ENCODE peak calls at places on chromosomes 7 and 10, in seven cellular contexts. G is posterior cingulate gyrus, B is fibroblast of villous mesenchyme, O is stomach, V is NCI-H1105 treated with DMSO at 0.1 percent for 48 hours, W is NCI-H2171 treated with DMSO at 0.1 percent for 48 hours, J is MCF 10A. E is an unnamed sample.

GRCh38 chr7:33979807-33980355 is 74.5 kb downstream of the BMPER start:
- DNase-seq in G (no peak), B (peak; percentile 94), O (no peak), V (no peak), W (no peak), J (peak; percentile 43), E (no peak)

GRCh38 chr7:112869111-112869774 is 79.0 kb upstream of the TMEM168 start:
- DNase-seq in G (peak; percentile 64), B (peak; percentile 56), O (peak; percentile 34), V (no peak), W (peak; percentile 47), J (peak; percentile 73), E (no peak)

GRCh38 chr10:132938472-132939329 is 3.7 kb downstream of the CFAP46 start:
- DNase-seq in G (peak; percentile 85), B (peak; percentile 36), O (no peak), V (no peak), W (peak; percentile 81), J (no peak), E (peak; percentile 50)

GRCh38 chr7:87599336-87599735 is 1.3 kb downstream of the ABCB1 start:
- DNase-seq in G (no peak), B (no peak), O (peak; percentile 28), V (no peak), W (no peak), J (no peak), E (no peak)

GRCh38 chr10:63465293-63466167 is at the start of gene JMJD1C:
- DNase-seq in G (peak; percentile 92), B (peak; percentile 89), O (peak; percentile 82), V (peak; percentile 60), W (peak; percentile 56), J (peak; percentile 75), E (peak; percentile 79)

GRCh38 chr10:114541081-114541833 is 116.8 kb downstream of the ABLIM1 start:
- DNase-seq in G (no peak), B (peak; percentile 74), O (peak; percentile 63), V (no peak), W (no peak), J (peak; percentile 54), E (no peak)

GRCh38 chr10:132708936-132709335 is 77.0 kb downstream of the NKX6-2 start:
- DNase-seq in G (peak; percentile 35), B (no peak), O (no peak), V (no peak), W (no peak), J (no peak), E (peak; percentile 30)

GRCh38 chr7:102989161-102989560 is 76.4 kb downstream of the LRRC17 start:
- DNase-seq in G (no peak), B (peak; percentile 40), O (no peak), V (no peak), W (no peak), J (no peak), E (no peak)

GRCh38 chr10:63204667-63205391 is 71.7 kb downstream of the NRBF2 start:
- DNase-seq in G (no peak), B (peak; percentile 34), O (no peak), V (no peak), W (no peak), J (no peak), E (no peak)

GRCh38 chr7:4745971-4746919 is 29.2 kb upstream of the AP5Z1 start:
- DNase-seq in G (no peak), B (peak; percentile 92), O (peak; percentile 40), V (no peak), W (no peak), J (peak; percentile 62), E (no peak)

GRCh38 chr7:78873117-78873516 is 580.4 kb downstream of the MAGI2 start:
- DNase-seq in G (no peak), B (no peak), O (no peak), V (no peak), W (no peak), J (no peak), E (no peak)

GRCh38 chr7:14858410-14858809 is 44.1 kb downstream of the DGKB start:
- DNase-seq in G (no peak), B (no peak), O (no peak), V (peak; percentile 81), W (peak; percentile 36), J (no peak), E (no peak)

GRCh38 chr7:81789406-81790139 is 19.7 kb upstream of the HGF start:
- DNase-seq in G (no peak), B (no peak), O (no peak), V (no peak), W (no peak), J (no peak), E (no peak)

GRCh38 chr7:14137676-14138075 is 148.2 kb upstream of the ETV1 start:
- DNase-seq in G (no peak), B (no peak), O (no peak), V (no peak), W (no peak), J (no peak), E (no peak)

GRCh38 chr7:2800923-2801682 is 43.0 kb downstream of the GNA12 start:
- DNase-seq in G (no peak), B (peak; percentile 77), O (no peak), V (no peak), W (no peak), J (peak; percentile 43), E (no peak)

GRCh38 chr7:2321020-2321419 is 6.8 kb upstream of the SNX8 start:
- DNase-seq in G (no peak), B (peak; percentile 36), O (no peak), V (no peak), W (peak; percentile 52), J (no peak), E (no peak)

GRCh38 chr7:51847461-51848134 is 531.0 kb upstream of the COBL start:
- DNase-seq in G (no peak), B (no peak), O (no peak), V (no peak), W (no peak), J (peak; percentile 18), E (no peak)